ENCODE peak calls at places on chromosomes 11 and 22, in five cellular contexts. O is stromal cell of bone marrow, Y is A549, D is colonic mucosa, K is caudate nucleus. H is an unnamed sample.

GRCh38 chr11:8785457-8785856 is 102.9 kb downstream of the RPL27A start:
- DNase-seq in D (no peak), O (no peak), K (no peak), Y (no peak), H (no peak)

GRCh38 chr11:1478011-1478410 is 8.6 kb downstream of the MOB2 start:
- DNase-seq in Y (no peak), K (no peak), D (no peak), O (no peak), H (peak; percentile 12)

GRCh38 chr11:69374110-69374981 is 80.4 kb downstream of the MYEOV start:
- DNase-seq in D (peak; percentile 74), K (no peak), Y (no peak), O (no peak), H (peak; percentile 86)

GRCh38 chr22:20027966-20028854 is 7.3 kb downstream of the TANGO2 start:
- DNase-seq in O (no peak), Y (no peak), D (no peak), K (no peak), H (peak; percentile 28)

GRCh38 chr22:24587948-24588347 is 4.9 kb downstream of the LRRC75B start:
- DNase-seq in O (no peak), K (no peak), D (no peak), Y (no peak), H (no peak)

GRCh38 chr11:63667993-63668392 is 3.2 kb downstream of the ATL3 start:
- DNase-seq in Y (peak; percentile 60), K (no peak), O (peak; percentile 92), D (no peak), H (no peak)

GRCh38 chr11:95570845-95571244 is 218.7 kb downstream of the FAM76B start:
- DNase-seq in K (no peak), D (no peak), O (no peak), Y (no peak), H (no peak)

GRCh38 chr11:71370020-71370747 is 78.0 kb downstream of the DHCR7 start:
- DNase-seq in O (no peak), K (no peak), Y (no peak), D (no peak), H (no peak)

GRCh38 chr22:27407369-27407985 is 394.1 kb downstream of the MN1 start:
- DNase-seq in D (no peak), K (no peak), Y (no peak), O (no peak), H (no peak)

GRCh38 chr11:12125609-12126149 is 15.3 kb downstream of the MICAL2 start:
- DNase-seq in Y (no peak), K (no peak), O (no peak), D (no peak), H (no peak)

GRCh38 chr11:75347781-75348613 is 3.5 kb downstream of the ARRB1 start:
- DNase-seq in Y (no peak), D (peak; percentile 52), O (peak; percentile 89), K (no peak), H (no peak)

GRCh38 chr11:117796456-117797428 is at the start of gene DSCAML1:
- DNase-seq in D (no peak), Y (peak; percentile 53), K (no peak), O (no peak), H (peak; percentile 63)

GRCh38 chr22:19880786-19881569 is 26.3 kb upstream of the GNB1L start:
- DNase-seq in Y (peak; percentile 97), O (peak; percentile 61), K (no peak), D (peak; percentile 22), H (no peak)

GRCh38 chr11:68525930-68526329 is 65.4 kb downstream of the PPP6R3 start:
- DNase-seq in K (no peak), D (no peak), O (no peak), Y (no peak), H (no peak)

GRCh38 chr11:6395470-6396060 is 5.3 kb downstream of the SMPD1 start:
- DNase-seq in D (no peak), K (no peak), Y (no peak), O (no peak), H (no peak)

GRCh38 chr11:95115597-95115996 is 26.0 kb downstream of the ENDOD1 start:
- DNase-seq in D (no peak), K (no peak), Y (no peak), O (no peak), H (no peak)

GRCh38 chr11:126871792-126872191 is 128.8 kb downstream of the KIRREL3 start:
- DNase-seq in O (no peak), K (no peak), Y (peak; percentile 2), D (no peak), H (no peak)

GRCh38 chr11:25566298-25567200 is 765.4 kb upstream of the ANO3 start:
- DNase-seq in Y (no peak), O (no peak), K (no peak), D (no peak), H (no peak)

GRCh38 chr11:130798280-130798679 is 118.0 kb downstream of the SNX19 start:
- DNase-seq in D (no peak), K (no peak), Y (no peak), O (peak; percentile 91), H (no peak)

GRCh38 chr11:2135648-2136201 is 3.5 kb downstream of the IGF2 start:
- DNase-seq in Y (no peak), K (no peak), O (no peak), D (no peak), H (no peak)

H was measured in mucosa of descending colon.